ENCODE peak calls at places on chromosomes 16 and 17, in seven cellular contexts. I is pancreas, Q is iPS DF 6.9, K is neural progenitor cell, V is H1, N is colonic mucosa, W is ascending aorta. Y is an unnamed sample. For H3K4me1, the result is how much of the 10 kb centered on the place peaks cover.

GRCh38 chr16:1670371-1670770 is 7.7 kb upstream of the JPT2 start:
- DNase-seq in I (peak), Q (no peak), K (no peak), V (no peak), N (no peak), W (no peak), Y (no peak)

GRCh38 chr17:43791589-43791988 is 11.4 kb downstream of the CFAP97D1 start:
- DNase-seq in I (no peak), Q (no peak), K (peak), V (no peak), N (no peak), W (no peak), Y (no peak)

GRCh38 chr16:83312846-83313245 is 494.9 kb upstream of the HSBP1 start:
- DNase-seq in I (no peak), Q (no peak), K (no peak), V (no peak), N (no peak), W (no peak), Y (no peak)

GRCh38 chr16:27246439-27246838 is 22.1 kb downstream of the NSMCE1 start:
- DNase-seq in I (no peak), Q (no peak), K (no peak), V (no peak), N (no peak), W (no peak), Y (peak)

GRCh38 chr17:41941158-41941557 is 10.7 kb downstream of the ODAD4 start:
- DNase-seq in I (no peak), Q (no peak), K (no peak), V (no peak), N (no peak), W (no peak), Y (no peak)

GRCh38 chr17:49168706-49169105 is 36.1 kb downstream of the B4GALNT2 start:
- DNase-seq in I (no peak), Q (no peak), K (no peak), V (no peak), N (no peak), W (no peak), Y (no peak)

GRCh38 chr17:77602883-77603640 is 355.4 kb upstream of the TNRC6C start:
- DNase-seq in I (no peak), Q (no peak), K (no peak), V (no peak), N (no peak), W (peak), Y (peak)

GRCh38 chr16:14632693-14633569 is at the start of gene BFAR:
- DNase-seq in I (peak), Q (peak), K (peak), V (peak), N (peak), W (peak), Y (peak)

GRCh38 chr17:39393732-39394131 is 7.7 kb downstream of the FBXL20 start:
- DNase-seq in I (no peak), Q (no peak), K (no peak), V (no peak), N (no peak), W (no peak), Y (no peak)

GRCh38 chr17:76986318-76986717 is 118.1 kb downstream of the MGAT5B start:
- DNase-seq in I (no peak), Q (no peak), K (peak), V (no peak), N (no peak), W (no peak), Y (no peak)

GRCh38 chr17:65057520-65058075 is 1.1 kb upstream of the GNA13 start:
- DNase-seq in I (no peak), Q (no peak), K (no peak), V (no peak), N (peak), W (peak), Y (no peak)

GRCh38 chr17:58532555-58532951 is 18.1 kb upstream of the MTMR4 start:
- DNase-seq in I (no peak), Q (no peak), K (peak), V (no peak), N (no peak), W (no peak), Y (no peak)

GRCh38 chr17:80795090-80795609 is 196.5 kb upstream of the CHMP6 start:
- DNase-seq in I (no peak), Q (no peak), K (no peak), V (no peak), N (no peak), W (no peak), Y (no peak)
- H3K4me1 ChIP-seq in I (under half), Q (under half), K (under half), V (under half), N (under half), W (under half), Y (under half)

GRCh38 chr16:56413381-56413780 is 12.0 kb downstream of the AMFR start:
- DNase-seq in I (no peak), Q (no peak), K (no peak), V (no peak), N (no peak), W (no peak), Y (no peak)
- H3K4me1 ChIP-seq in I (under half), Q (under half), K (under half), V (under half), N (under half), W (under half), Y (under half)

GRCh38 chr17:21378553-21378952 is 2.4 kb downstream of the KCNJ12 start:
- DNase-seq in I (no peak), Q (no peak), K (no peak), V (no peak), N (no peak), W (no peak), Y (no peak)

GRCh38 chr17:21382560-21383495 is 6.7 kb downstream of the KCNJ12 start:
- DNase-seq in I (peak), Q (no peak), K (no peak), V (no peak), N (no peak), W (no peak), Y (no peak)

GRCh38 chr17:21379080-21379711 is 3.0 kb downstream of the KCNJ12 start:
- DNase-seq in I (peak), Q (no peak), K (no peak), V (no peak), N (peak), W (no peak), Y (no peak)

GRCh38 chr17:21381076-21381706 is 5.0 kb downstream of the KCNJ12 start:
- DNase-seq in I (peak), Q (no peak), K (no peak), V (no peak), N (peak), W (no peak), Y (no peak)

GRCh38 chr17:21380659-21381058 is 4.5 kb downstream of the KCNJ12 start:
- DNase-seq in I (peak), Q (no peak), K (no peak), V (no peak), N (no peak), W (no peak), Y (no peak)
- H3K4me1 ChIP-seq in I (under half), Q (under half), K (under half), V (under half), N (under half), W (under half), Y (under half)

GRCh38 chr17:31573861-31574260 is 182.4 kb downstream of the RAB11FIP4 start:
- DNase-seq in I (no peak), Q (no peak), K (no peak), V (no peak), N (no peak), W (no peak), Y (no peak)
- H3K4me1 ChIP-seq in I (under half), Q (under half), K (under half), V (under half), N (under half), W (under half), Y (half or more)

Y was measured in esophagus muscularis mucosa.